ENCODE peak calls at places on chromosomes 13 and 19, in nine cellular contexts. N is AG10803, T is AG04450, F is lower leg skin, M is HFF-Myc, E is suprapubic skin, O is uterus, I is cardiac fibroblast, V is AG09309. B is an unnamed sample.

GRCh38 chr19:34996978-34997640 is 3.0 kb upstream of the GRAMD1A start:
- DNase-seq in N (no peak), T (no peak), F (no peak), M (no peak), E (no peak), O (no peak), I (no peak), V (no peak), B (no peak)

GRCh38 chr19:18387395-18387794 is 1.4 kb downstream of the GDF15 start:
- DNase-seq in N (no peak), T (no peak), F (no peak), M (no peak), E (no peak), O (no peak), I (no peak), V (no peak), B (no peak)

GRCh38 chr13:30116379-30116778 is 191.0 kb downstream of the KATNAL1 start:
- DNase-seq in N (no peak), T (no peak), F (no peak), M (no peak), E (no peak), O (no peak), I (no peak), V (no peak), B (no peak)

GRCh38 chr19:35404879-35405622 is 34.2 kb downstream of the GPR42 start:
- DNase-seq in N (peak), T (peak), F (no peak), M (peak), E (no peak), O (no peak), I (peak), V (peak), B (no peak)

GRCh38 chr19:16380943-16381755 is 56.5 kb downstream of the KLF2 start:
- DNase-seq in N (no peak), T (no peak), F (no peak), M (no peak), E (no peak), O (no peak), I (no peak), V (no peak), B (no peak)

GRCh38 chr13:93767917-93768422 is 541.4 kb downstream of the GPC6 start:
- DNase-seq in N (no peak), T (no peak), F (no peak), M (no peak), E (no peak), O (no peak), I (no peak), V (no peak), B (no peak)

GRCh38 chr13:76552807-76553206 is 333.4 kb downstream of the KCTD12 start:
- DNase-seq in N (no peak), T (no peak), F (no peak), M (no peak), E (no peak), O (no peak), I (peak), V (no peak), B (no peak)

GRCh38 chr13:104021806-104022397 is 955.7 kb upstream of the SLC10A2 start:
- DNase-seq in N (no peak), T (no peak), F (no peak), M (no peak), E (no peak), O (no peak), I (no peak), V (no peak), B (no peak)

GRCh38 chr19:8316351-8317125 is 4.6 kb downstream of the NDUFA7 start:
- DNase-seq in N (no peak), T (no peak), F (no peak), M (no peak), E (no peak), O (no peak), I (no peak), V (no peak), B (no peak)

GRCh38 chr19:49152218-49152550 is 3.0 kb downstream of the HRC start:
- DNase-seq in N (no peak), T (no peak), F (no peak), M (no peak), E (no peak), O (no peak), I (no peak), V (no peak), B (no peak)
- H3K4me3 ChIP-seq in N (no peak), T (no peak), F (no peak), M (no peak), E (peak), O (no peak), I (no peak), V (no peak), B (no peak)

GRCh38 chr19:43625918-43626579 is 6.6 kb upstream of the ZNF428 start:
- DNase-seq in N (no peak), T (no peak), F (no peak), M (no peak), E (no peak), O (no peak), I (peak), V (no peak), B (peak)
- TF ChIP-seq CTCF in N (no peak), T (no peak), F (no peak), M (no peak), E (no peak), O (no peak), I (peak), V (no peak), B (peak)

GRCh38 chr13:50513528-50513863 is 330.0 kb downstream of the DLEU7 start:
- DNase-seq in N (no peak), T (no peak), F (no peak), M (no peak), E (no peak), O (no peak), I (no peak), V (no peak), B (no peak)

GRCh38 chr13:50512602-50513527 is 330.6 kb downstream of the DLEU7 start:
- DNase-seq in N (peak), T (no peak), F (peak), M (no peak), E (no peak), O (peak), I (peak), V (no peak), B (no peak)

GRCh38 chr13:50514249-50514648 is 329.2 kb downstream of the DLEU7 start:
- DNase-seq in N (no peak), T (no peak), F (no peak), M (no peak), E (no peak), O (no peak), I (no peak), V (no peak), B (no peak)

GRCh38 chr13:50509771-50510441 is 333.6 kb downstream of the DLEU7 start:
- DNase-seq in N (peak), T (no peak), F (no peak), M (no peak), E (no peak), O (no peak), I (peak), V (no peak), B (no peak)

GRCh38 chr13:50511877-50512332 is 331.6 kb downstream of the DLEU7 start:
- DNase-seq in N (no peak), T (no peak), F (no peak), M (no peak), E (no peak), O (no peak), I (no peak), V (no peak), B (no peak)
- H3K4me3 ChIP-seq in N (peak), T (no peak), F (no peak), M (no peak), E (peak), O (no peak), I (no peak), V (no peak), B (no peak)

DNA sequence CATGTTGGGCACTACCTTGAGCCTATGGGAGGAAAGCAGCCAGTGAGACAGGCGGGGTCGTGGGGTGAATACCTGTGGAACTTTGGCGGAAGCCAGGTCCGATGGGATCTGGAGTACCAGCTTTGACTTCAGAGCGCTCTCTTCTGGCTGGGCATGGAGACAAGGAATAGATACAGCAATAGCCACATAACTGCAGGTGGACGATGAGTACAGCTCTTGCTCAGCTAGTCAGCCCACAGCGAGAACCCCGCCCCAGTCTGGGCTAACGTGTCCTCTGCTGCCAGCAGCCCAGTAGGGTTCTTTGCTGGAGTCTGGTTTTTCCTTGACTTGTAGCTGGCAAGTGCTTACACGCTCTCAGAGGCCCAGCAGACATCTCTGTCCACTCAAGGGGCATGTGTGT is 83.4 kb downstream of the SIPA1L3 start:
- DNase-seq in N (no peak), T (no peak), F (no peak), M (no peak), E (no peak), O (no peak), I (no peak), V (no peak), B (no peak)
- TF ChIP-seq CTCF in N (no peak), T (no peak), F (no peak), M (no peak), E (no peak), O (no peak), I (no peak), V (no peak), B (no peak)

B was measured in BE2C.